ENCODE peak calls at places on chromosomes 5 and 9, in nine cellular contexts. B is HCT116, R is adrenal gland, P is prostate gland, V is IMR-90, Z is breast epithelium, D is Peyer's patch, W is uterus, K is suprapubic skin. A is an unnamed sample.
A peak's percentile ranks its signal among the peaks of the same experiment; 100 is the strongest.

GRCh38 chr5:79853676-79854418 is 137.2 kb downstream of the MTX3 start:
- DNase-seq in B (peak; percentile 48), R (no peak), P (no peak), V (peak; percentile 16), Z (no peak), D (no peak), W (no peak), K (no peak), A (no peak)

GRCh38 chr9:34496149-34496712 is 26.6 kb downstream of the ENHO start:
- DNase-seq in B (peak; percentile 4), R (no peak), P (no peak), V (no peak), Z (no peak), D (no peak), W (no peak), K (no peak), A (no peak)

GRCh38 chr5:68252678-68253520 is 37.3 kb downstream of the PIK3R1 start:
- DNase-seq in B (peak; percentile 46), R (peak; percentile 60), P (peak; percentile 42), V (peak; percentile 78), Z (no peak), D (peak; percentile 48), W (no peak), K (peak; percentile 61), A (no peak)

GRCh38 chr5:175230299-175230698 is 213.7 kb downstream of the DRD1 start:
- DNase-seq in B (no peak), R (no peak), P (no peak), V (no peak), Z (no peak), D (no peak), W (no peak), K (no peak), A (no peak)

GRCh38 chr5:4518924-4519660 is 621.0 kb upstream of the ADAMTS16 start:
- DNase-seq in B (no peak), R (no peak), P (no peak), V (no peak), Z (no peak), D (no peak), W (no peak), K (no peak), A (no peak)

GRCh38 chr9:14585730-14586473 is 107.3 kb downstream of the ZDHHC21 start:
- DNase-seq in B (no peak), R (no peak), P (no peak), V (no peak), Z (no peak), D (no peak), W (no peak), K (no peak), A (no peak)

GRCh38 chr9:115461284-115461683 is 343.3 kb upstream of the TNC start:
- DNase-seq in B (no peak), R (no peak), P (no peak), V (no peak), Z (no peak), D (no peak), W (no peak), K (no peak), A (no peak)

GRCh38 chr9:125485471-125485870 is 221.5 kb downstream of the MAPKAP1 start:
- DNase-seq in B (no peak), R (no peak), P (no peak), V (no peak), Z (no peak), D (no peak), W (no peak), K (no peak), A (no peak)

GRCh38 chr9:126915846-126916543 is 1.4 kb downstream of the RALGPS1 start:
- DNase-seq in B (no peak), R (no peak), P (peak; percentile 23), V (no peak), Z (no peak), D (no peak), W (no peak), K (no peak), A (no peak)

GRCh38 chr5:26282190-26282589 is 756.2 kb downstream of the CDH9 start:
- DNase-seq in B (no peak), R (no peak), P (no peak), V (no peak), Z (no peak), D (no peak), W (no peak), K (no peak), A (no peak)

GRCh38 chr5:69238760-69239251 is 4.1 kb downstream of the CDK7 start:
- DNase-seq in B (peak; percentile 71), R (no peak), P (no peak), V (peak; percentile 96), Z (no peak), D (no peak), W (no peak), K (no peak), A (no peak)

DNA sequence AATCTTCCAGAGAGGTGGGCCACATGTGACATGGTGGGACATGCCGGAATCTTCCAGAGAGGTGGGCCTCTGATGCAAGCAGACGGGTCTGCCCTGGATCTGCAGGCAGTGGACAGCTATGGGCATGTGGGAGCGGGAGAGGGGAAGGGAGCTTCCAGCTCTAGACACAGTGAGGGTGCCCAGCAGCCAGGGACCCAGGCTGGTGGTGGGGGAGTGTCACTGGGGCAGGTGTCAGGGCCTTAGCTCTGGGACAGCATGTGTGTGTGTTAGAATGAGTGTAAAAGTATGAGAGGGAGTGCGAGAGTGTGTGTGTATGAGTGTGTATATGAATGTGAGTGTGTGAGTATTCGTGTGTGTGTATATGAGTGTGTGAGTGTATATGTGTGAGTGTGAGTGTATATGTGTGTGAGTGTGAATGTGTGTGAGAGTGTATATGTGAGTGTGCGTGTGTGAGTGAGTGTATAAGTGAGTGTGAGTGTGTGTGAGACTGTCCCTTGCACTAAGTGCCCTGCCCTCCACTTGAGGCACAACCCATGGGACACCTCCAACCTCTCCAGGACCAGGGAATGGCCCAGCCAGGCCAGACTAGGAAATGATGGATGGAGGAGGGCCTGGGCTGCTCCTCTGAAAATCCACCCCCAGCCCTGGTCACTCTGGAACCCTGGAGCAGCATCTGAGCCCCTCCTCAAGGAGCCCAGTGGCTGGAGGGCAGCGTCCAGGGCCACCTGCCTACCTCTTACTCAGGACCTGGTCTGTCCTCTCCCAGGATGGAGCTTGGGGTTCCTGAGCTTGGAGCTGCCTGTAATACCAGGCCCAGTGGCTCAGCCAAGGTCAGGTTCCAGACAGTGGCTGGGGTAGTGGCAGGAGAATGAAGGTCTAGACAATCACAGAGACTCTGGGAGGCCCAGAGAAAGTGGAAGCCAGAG is 122.2 kb downstream of the C9orf50 start:
- DNase-seq in B (no peak), R (no peak), P (no peak), V (no peak), Z (no peak), D (no peak), W (no peak), K (peak; percentile 66), A (no peak)
- H3K4me1 ChIP-seq in B (peaks cover 100% of the 10 kb centered on the region), R (peaks cover 35% of the 10 kb centered on the region), P (peaks cover 30% of the 10 kb centered on the region), V (peaks cover 40% of the 10 kb centered on the region), Z (peaks cover 22% of the 10 kb centered on the region), D (no peaks in the 10 kb centered on the region), W (peaks cover 4% of the 10 kb centered on the region), K (peaks cover 67% of the 10 kb centered on the region), A (peaks cover 28% of the 10 kb centered on the region)

DNA sequence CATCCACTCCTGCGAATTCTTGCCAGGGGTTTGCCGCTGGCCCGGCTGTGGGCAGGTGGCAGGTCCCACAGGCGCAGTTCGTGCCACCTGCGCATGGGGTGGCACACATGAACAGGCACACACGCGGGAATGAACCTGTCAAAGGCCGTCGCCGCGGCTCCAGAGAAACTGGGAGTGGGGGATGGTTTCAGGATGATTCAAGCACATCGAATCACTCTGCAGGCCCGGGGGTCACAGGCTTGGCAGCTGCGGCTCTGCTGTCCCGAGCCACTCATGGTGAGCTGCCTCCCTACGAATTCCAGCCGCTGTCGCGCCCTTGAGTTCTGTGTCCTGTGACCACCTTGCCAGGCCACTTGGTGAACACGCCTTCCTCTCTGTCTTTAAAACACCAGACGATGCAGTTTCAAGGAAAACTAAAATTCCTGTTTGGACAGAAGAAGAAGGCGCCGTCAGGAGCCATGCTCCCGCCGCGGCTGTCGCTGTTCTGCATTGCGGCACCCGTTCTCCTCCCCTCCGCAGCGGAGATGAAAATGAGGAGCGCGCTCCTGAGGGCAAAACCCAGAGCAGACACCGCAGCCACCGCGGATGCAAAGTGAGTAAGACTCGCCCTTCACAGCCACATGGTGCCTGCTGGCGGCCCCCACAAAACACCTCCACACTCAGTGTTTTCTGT is 15.4 kb upstream of the EXOC3 start:
- DNase-seq in B (no peak), R (no peak), P (no peak), V (no peak), Z (no peak), D (no peak), W (no peak), K (no peak), A (no peak)
- TF ChIP-seq POLR2A in B (no peak), R (no peak), P (no peak), V (no peak), Z (no peak), D (no peak), W (no peak), K (no peak), A (no peak)

DNA sequence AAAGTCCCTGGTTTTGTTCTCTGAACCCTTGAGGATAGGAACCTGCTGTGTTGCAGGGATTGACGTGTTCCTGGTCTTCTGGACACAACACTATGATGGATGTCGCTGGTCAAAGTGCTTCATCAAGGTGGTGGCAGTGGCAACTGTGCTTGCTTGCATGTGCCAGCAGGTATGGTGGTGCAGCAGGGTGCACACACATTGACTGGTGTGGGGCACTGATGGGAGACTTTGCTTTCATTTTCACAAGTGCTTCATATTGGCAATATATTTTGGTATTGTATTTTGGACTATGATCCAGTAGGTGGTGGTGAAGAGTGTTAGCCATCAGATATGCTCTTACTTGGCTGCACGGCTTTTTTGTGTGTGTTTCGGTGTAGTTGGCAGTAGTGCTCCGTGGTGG is 479.8 kb upstream of the CTNND2 start:
- DNase-seq in B (no peak), R (no peak), P (no peak), V (no peak), Z (no peak), D (no peak), W (no peak), K (no peak), A (no peak)
- H3K4me1 ChIP-seq in B (no peaks in the 10 kb centered on the region), R (no peaks in the 10 kb centered on the region), P (no peaks in the 10 kb centered on the region), V (no peaks in the 10 kb centered on the region), Z (no peaks in the 10 kb centered on the region), D (no peaks in the 10 kb centered on the region), W (no peaks in the 10 kb centered on the region), K (no peaks in the 10 kb centered on the region), A (no peaks in the 10 kb centered on the region)

GRCh38 chr9:133812941-133813748 is 75.0 kb upstream of the SARDH start:
- DNase-seq in B (no peak), R (no peak), P (no peak), V (no peak), Z (no peak), D (no peak), W (no peak), K (no peak), A (no peak)

GRCh38 chr9:133814586-133815090 is 76.5 kb upstream of the SARDH start:
- DNase-seq in B (no peak), R (no peak), P (no peak), V (no peak), Z (no peak), D (no peak), W (no peak), K (no peak), A (no peak)

GRCh38 chr9:133813749-133814585 is 75.8 kb upstream of the SARDH start:
- DNase-seq in B (no peak), R (no peak), P (no peak), V (peak; percentile 26), Z (no peak), D (no peak), W (peak; percentile 73), K (no peak), A (no peak)

GRCh38 chr9:133810556-133811195 is 72.5 kb upstream of the SARDH start:
- DNase-seq in B (no peak), R (no peak), P (no peak), V (no peak), Z (no peak), D (no peak), W (no peak), K (no peak), A (no peak)

GRCh38 chr9:133812077-133812868 is 74.1 kb upstream of the SARDH start:
- DNase-seq in B (no peak), R (no peak), P (no peak), V (no peak), Z (no peak), D (no peak), W (no peak), K (no peak), A (no peak)
- TF ChIP-seq POLR2A in B (no peak), R (no peak), P (no peak), V (no peak), Z (no peak), D (no peak), W (no peak), K (no peak), A (no peak)